ENCODE peak calls at places on chromosomes 6 and 20, in eight cellular contexts. One of them, this sample, is unnamed.

GRCh38 chr6:11609324-11610071 is 71.9 kb downstream of the TMEM170B start:
- DNase-seq in SW 1271: peak
- DNase-seq in fibroblast of lung: peak
- DNase-seq in colonic mucosa: no peak
- DNase-seq in cerebellum: peak
- DNase-seq in HepG2: no peak
- DNase-seq in pancreas: no peak
- DNase-seq in GM13976: no peak
- DNase-seq in this sample: no peak

GRCh38 chr6:152261179-152261578 is 376.0 kb downstream of the SYNE1 start:
- DNase-seq in GM13976: no peak
- DNase-seq in colonic mucosa: no peak
- DNase-seq in pancreas: no peak
- DNase-seq in cerebellum: no peak
- DNase-seq in fibroblast of lung: no peak
- DNase-seq in HepG2: no peak
- DNase-seq in SW 1271: no peak
- DNase-seq in this sample: no peak

GRCh38 chr20:50038169-50038568 is 55.4 kb downstream of the SNAI1 start:
- DNase-seq in fibroblast of lung: no peak
- DNase-seq in cerebellum: no peak
- DNase-seq in colonic mucosa: no peak
- DNase-seq in pancreas: no peak
- DNase-seq in SW 1271: no peak
- DNase-seq in HepG2: no peak
- DNase-seq in GM13976: no peak
- DNase-seq in this sample: no peak

GRCh38 chr6:168332020-168332419 is 12.4 kb upstream of the DACT2 start:
- DNase-seq in HepG2: no peak
- DNase-seq in cerebellum: no peak
- DNase-seq in colonic mucosa: peak
- DNase-seq in fibroblast of lung: no peak
- DNase-seq in pancreas: no peak
- DNase-seq in GM13976: no peak
- DNase-seq in SW 1271: no peak
- DNase-seq in this sample: no peak

GRCh38 chr6:97275809-97276208 is 7.2 kb downstream of the MMS22L start:
- DNase-seq in cerebellum: no peak
- DNase-seq in SW 1271: no peak
- DNase-seq in pancreas: no peak
- DNase-seq in colonic mucosa: no peak
- DNase-seq in HepG2: no peak
- DNase-seq in GM13976: no peak
- DNase-seq in fibroblast of lung: no peak
- DNase-seq in this sample: no peak

GRCh38 chr20:771741-772464 is 3.6 kb upstream of the SLC52A3 start:
- DNase-seq in HepG2: no peak
- DNase-seq in fibroblast of lung: no peak
- DNase-seq in SW 1271: no peak
- DNase-seq in colonic mucosa: no peak
- DNase-seq in pancreas: no peak
- DNase-seq in GM13976: no peak
- DNase-seq in cerebellum: no peak
- DNase-seq in this sample: no peak

GRCh38 chr6:121506761-121507754 is 71.6 kb downstream of the GJA1 start:
- DNase-seq in GM13976: no peak
- DNase-seq in SW 1271: no peak
- DNase-seq in HepG2: no peak
- DNase-seq in cerebellum: no peak
- DNase-seq in fibroblast of lung: peak
- DNase-seq in pancreas: no peak
- DNase-seq in colonic mucosa: no peak
- DNase-seq in this sample: no peak

GRCh38 chr20:25058051-25058796 is at the start of gene ACSS1:
- DNase-seq in HepG2: no peak
- DNase-seq in fibroblast of lung: peak
- DNase-seq in pancreas: peak
- DNase-seq in SW 1271: peak
- DNase-seq in GM13976: peak
- DNase-seq in colonic mucosa: peak
- DNase-seq in cerebellum: peak
- DNase-seq in this sample: peak

GRCh38 chr20:18188446-18188845 is 50.8 kb downstream of the KAT14 start:
- DNase-seq in SW 1271: no peak
- DNase-seq in pancreas: no peak
- DNase-seq in HepG2: no peak
- DNase-seq in colonic mucosa: no peak
- DNase-seq in GM13976: no peak
- DNase-seq in cerebellum: no peak
- DNase-seq in fibroblast of lung: peak
- DNase-seq in this sample: no peak

GRCh38 chr6:26475823-26476729 is 18.3 kb downstream of the BTN2A1 start:
- DNase-seq in SW 1271: no peak
- DNase-seq in GM13976: no peak
- DNase-seq in fibroblast of lung: no peak
- DNase-seq in pancreas: no peak
- DNase-seq in colonic mucosa: no peak
- DNase-seq in cerebellum: no peak
- DNase-seq in HepG2: peak
- DNase-seq in this sample: no peak

GRCh38 chr20:50169329-50169823 is 15.9 kb upstream of the PEDS1 start:
- DNase-seq in SW 1271: peak
- DNase-seq in HepG2: peak
- DNase-seq in colonic mucosa: peak
- DNase-seq in cerebellum: no peak
- DNase-seq in GM13976: peak
- DNase-seq in pancreas: peak
- DNase-seq in fibroblast of lung: peak
- DNase-seq in this sample: no peak

This sample was measured in GM19239.